ENCODE peak calls at places on chromosomes 6 and 20, in seven cellular contexts. M is left ventricle myocardium inferior; C is Peyer's patch; I is hepatocyte; L is CD4-positive, alpha-beta T cell; B is tibial nerve; O is body of pancreas. J is an unnamed sample.

GRCh38 chr20:16898433-16898832 is 150.3 kb downstream of the OTOR start:
- DNase-seq in M (no peak), C (no peak), I (no peak), L (no peak), B (no peak), O (no peak), J (no peak)

GRCh38 chr6:11368760-11369159 is 136.3 kb upstream of the NEDD9 start:
- DNase-seq in M (no peak), C (no peak), I (no peak), L (no peak), B (no peak), O (no peak), J (no peak)

GRCh38 chr20:20731945-20732296 is 19.5 kb upstream of the RALGAPA2 start:
- DNase-seq in M (no peak), C (no peak), I (no peak), L (no peak), B (no peak), O (no peak), J (peak)

GRCh38 chr6:105179244-105180065 is at the start of gene POPDC3:
- DNase-seq in M (no peak), C (no peak), I (peak), L (no peak), B (no peak), O (no peak), J (peak)

GRCh38 chr6:107399927-107400326 is 59.4 kb downstream of the PDSS2 start:
- DNase-seq in M (no peak), C (no peak), I (no peak), L (no peak), B (no peak), O (no peak), J (no peak)

GRCh38 chr6:139764498-139764986 is 390.1 kb upstream of the CITED2 start:
- DNase-seq in M (no peak), C (no peak), I (peak), L (no peak), B (no peak), O (no peak), J (no peak)

GRCh38 chr20:7879883-7880282 is 60.4 kb downstream of the HAO1 start:
- DNase-seq in M (no peak), C (no peak), I (peak), L (no peak), B (no peak), O (no peak), J (no peak)

GRCh38 chr6:153511896-153512496 is 380.9 kb upstream of the RGS17 start:
- DNase-seq in M (no peak), C (no peak), I (peak), L (no peak), B (no peak), O (no peak), J (no peak)

GRCh38 chr20:50919567-50919966 is 11.7 kb downstream of the ADNP start:
- DNase-seq in M (no peak), C (no peak), I (peak), L (no peak), B (no peak), O (peak), J (no peak)

DNA sequence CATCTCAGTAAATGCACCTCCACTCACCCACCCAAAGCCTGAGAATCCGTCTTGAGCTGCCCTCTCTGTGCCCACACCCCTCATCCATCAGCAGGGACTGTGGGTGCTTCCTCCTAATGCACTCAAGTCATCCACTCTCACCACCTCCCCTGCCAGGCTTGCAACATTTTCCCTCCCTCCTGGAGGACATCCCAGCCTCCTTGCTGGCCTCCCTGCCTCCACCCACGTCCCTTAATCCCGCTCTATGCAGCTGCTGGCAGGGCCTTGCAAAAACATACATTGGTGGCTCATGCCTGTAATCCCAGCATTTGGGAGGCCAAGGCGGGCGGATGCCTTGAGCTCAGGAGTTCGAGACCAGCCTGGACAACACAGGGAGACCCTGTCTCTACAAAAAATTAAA is 15.6 kb upstream of the SRC start:
- DNase-seq in M (no peak), C (no peak), I (no peak), L (no peak), B (no peak), O (no peak), J (no peak)
- H3K27ac ChIP-seq in M (no peak), C (no peak), I (no peak), L (no peak), B (no peak), O (no peak), J (no peak)

DNA sequence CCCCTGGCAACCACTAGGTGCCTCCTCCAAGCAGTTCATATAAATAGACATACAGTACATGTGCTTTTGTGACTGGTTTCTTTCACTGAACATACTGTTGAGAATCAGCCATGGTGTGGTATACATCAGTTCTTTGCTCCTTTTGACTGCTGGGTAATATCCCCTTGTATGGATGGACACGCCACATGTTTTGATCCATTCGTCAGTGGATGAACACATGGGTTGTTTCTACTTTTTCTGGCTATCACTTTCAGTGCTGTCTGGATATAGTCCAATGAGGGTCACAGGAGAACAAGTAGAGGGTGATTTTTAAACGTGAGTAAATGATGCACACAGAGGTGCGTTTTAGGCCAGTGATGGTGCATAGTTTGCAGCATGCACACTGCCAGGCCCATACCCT is 183.9 kb downstream of the FOXA2 start:
- DNase-seq in M (no peak), C (no peak), I (no peak), L (no peak), B (no peak), O (no peak), J (no peak)
- H3K27ac ChIP-seq in M (no peak), C (no peak), I (no peak), L (no peak), B (no peak), O (no peak), J (no peak)

GRCh38 chr6:157667211-157668033 is 155.6 kb upstream of the SNX9 start:
- DNase-seq in M (no peak), C (peak), I (peak), L (peak), B (no peak), O (peak), J (no peak)
- H3K27ac ChIP-seq in M (no peak), C (no peak), I (no peak), L (no peak), B (no peak), O (no peak), J (no peak)

DNA sequence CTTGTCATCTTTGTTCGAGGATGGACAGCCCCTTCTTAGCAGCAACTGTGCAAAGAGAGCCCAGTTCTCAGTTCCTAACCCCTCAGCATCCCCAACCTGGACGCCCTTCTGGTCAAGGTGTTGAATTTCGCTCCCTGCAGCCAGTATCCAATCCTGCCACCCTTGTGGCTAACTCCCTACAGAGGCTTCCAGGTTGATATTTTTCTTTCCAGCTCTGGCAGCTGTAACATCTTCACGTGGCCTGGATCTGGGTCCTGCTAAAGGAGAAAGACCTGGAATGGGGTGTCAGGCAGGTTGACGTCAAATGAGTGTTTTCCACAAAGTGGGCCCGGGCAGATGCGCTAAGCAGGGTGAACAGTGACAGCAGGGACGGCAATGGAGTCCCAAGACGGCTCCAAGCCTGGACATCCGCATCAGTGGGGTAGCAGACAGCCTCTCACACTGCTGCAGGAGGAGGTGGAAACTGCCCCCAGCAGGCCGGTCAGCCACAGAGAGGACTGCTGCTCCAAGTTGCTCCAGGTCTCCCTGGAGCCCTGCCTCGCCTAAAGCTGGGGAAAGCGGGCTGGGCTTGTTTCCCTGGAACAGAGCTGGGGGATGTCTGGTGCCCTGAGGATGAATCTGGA is 1.0 kb upstream of the YTHDF1 start:
- DNase-seq in M (no peak), C (no peak), I (no peak), L (no peak), B (no peak), O (no peak), J (no peak)
- H3K27ac ChIP-seq in M (peak), C (peak), I (peak), L (peak), B (peak), O (peak), J (peak)

GRCh38 chr6:134537146-134537555 is 219.2 kb upstream of the SGK1 start:
- DNase-seq in M (no peak), C (no peak), I (no peak), L (no peak), B (no peak), O (no peak), J (no peak)
- H3K27ac ChIP-seq in M (no peak), C (no peak), I (no peak), L (no peak), B (peak), O (no peak), J (no peak)

GRCh38 chr6:7237653-7238190 is 75.3 kb downstream of the SSR1 start:
- DNase-seq in M (no peak), C (no peak), I (no peak), L (no peak), B (no peak), O (no peak), J (no peak)

GRCh38 chr6:7234547-7234946 is 78.5 kb downstream of the SSR1 start:
- DNase-seq in M (no peak), C (no peak), I (no peak), L (no peak), B (no peak), O (no peak), J (no peak)

GRCh38 chr6:7236312-7237209 is 76.4 kb downstream of the SSR1 start:
- DNase-seq in M (no peak), C (no peak), I (no peak), L (no peak), B (no peak), O (peak), J (no peak)

GRCh38 chr6:7238526-7238899 is 74.5 kb downstream of the SSR1 start:
- DNase-seq in M (no peak), C (no peak), I (no peak), L (no peak), B (no peak), O (no peak), J (no peak)

GRCh38 chr6:7235712-7236311 is 77.2 kb downstream of the SSR1 start:
- DNase-seq in M (no peak), C (no peak), I (no peak), L (no peak), B (no peak), O (peak), J (no peak)
- H3K27ac ChIP-seq in M (peak), C (peak), I (peak), L (no peak), B (peak), O (peak), J (no peak)

DNA sequence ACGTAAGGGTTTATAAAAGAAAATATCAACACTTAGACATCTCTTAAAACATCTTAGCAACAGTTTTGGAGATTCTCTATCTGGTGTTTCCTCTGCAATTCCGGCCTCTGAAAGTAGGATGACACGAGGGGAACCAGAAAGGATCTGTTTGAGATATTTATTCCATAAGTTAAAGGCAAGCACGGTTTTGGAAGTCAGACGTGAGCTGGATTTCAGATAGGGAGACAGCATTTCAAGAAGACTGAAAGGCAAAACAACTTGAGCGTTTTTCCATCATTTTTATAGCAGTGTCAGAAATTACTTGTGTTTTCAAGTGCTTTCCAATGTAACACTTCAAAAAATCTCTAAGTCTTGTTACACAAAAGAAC is 52.9 kb upstream of the BTN3A2 start:
- DNase-seq in M (no peak), C (no peak), I (no peak), L (no peak), B (no peak), O (no peak), J (no peak)
- H3K27ac ChIP-seq in M (peak), C (peak), I (peak), L (no peak), B (peak), O (peak), J (no peak)

DNA sequence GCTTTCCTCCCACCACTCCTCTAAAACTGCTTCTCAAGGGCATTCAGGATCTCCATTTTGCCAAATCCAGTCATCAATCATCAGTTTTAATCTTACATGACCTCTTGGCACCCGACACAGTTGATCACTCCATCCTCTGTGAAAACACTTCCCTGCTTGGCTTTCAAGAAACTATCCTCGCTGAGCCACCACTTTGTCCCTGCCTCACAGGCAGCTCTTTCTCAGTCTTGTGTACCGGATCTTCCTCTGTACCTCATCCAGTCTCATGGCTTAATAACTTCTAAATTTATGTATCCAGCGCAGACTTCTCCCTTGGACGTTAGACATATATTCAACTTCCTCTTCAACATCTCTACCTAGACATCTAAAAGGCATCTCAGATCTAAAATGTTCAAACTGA is 89.9 kb downstream of the BTBD9 start:
- DNase-seq in M (no peak), C (no peak), I (no peak), L (no peak), B (no peak), O (no peak), J (no peak)
- H3K27ac ChIP-seq in M (no peak), C (no peak), I (no peak), L (no peak), B (no peak), O (no peak), J (no peak)

DNA sequence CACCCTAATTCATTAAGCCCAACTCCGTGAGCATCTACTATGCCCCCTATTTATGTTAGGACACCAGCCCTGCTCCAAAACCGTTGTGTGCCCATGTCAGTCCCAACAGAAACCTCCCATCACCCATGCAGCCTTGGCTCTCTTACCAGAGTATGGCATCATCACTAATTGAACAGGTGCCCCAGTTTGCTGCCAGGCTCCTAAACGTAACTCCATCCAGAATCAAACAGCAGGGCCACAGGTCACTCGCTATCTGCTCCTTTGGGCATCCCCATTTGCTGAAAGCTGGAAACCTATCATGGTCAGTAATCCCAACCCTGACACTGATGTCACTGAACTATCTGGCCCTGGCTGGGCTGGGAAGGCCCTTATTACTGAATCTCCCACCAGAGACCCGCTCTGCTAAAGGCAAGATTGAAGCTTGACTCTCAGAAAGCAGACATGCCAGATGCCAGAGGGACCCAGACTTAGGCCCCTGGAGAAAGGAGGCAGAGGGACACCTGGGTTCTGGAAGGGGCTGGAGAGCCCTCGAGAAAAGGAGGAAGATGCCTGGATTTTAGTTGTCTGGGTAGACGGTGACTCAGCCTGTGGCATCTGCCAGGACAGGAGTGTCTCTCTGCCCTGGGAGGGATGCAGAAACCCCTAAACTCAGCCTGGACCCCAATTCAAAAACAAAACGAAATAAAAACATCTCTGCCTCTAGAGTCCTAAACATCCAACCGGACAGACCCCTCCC is 14.0 kb downstream of the MUCL3 start:
- DNase-seq in M (no peak), C (no peak), I (no peak), L (no peak), B (no peak), O (no peak), J (no peak)
- H3K27ac ChIP-seq in M (no peak), C (no peak), I (peak), L (no peak), B (no peak), O (no peak), J (no peak)

GRCh38 chr6:19413323-19413722 is 423.8 kb upstream of the ID4 start:
- DNase-seq in M (no peak), C (no peak), I (no peak), L (no peak), B (no peak), O (no peak), J (no peak)
- H3K27ac ChIP-seq in M (no peak), C (no peak), I (no peak), L (no peak), B (no peak), O (no peak), J (no peak)

J was measured in heart right ventricle.